ENCODE peak calls at places on chromosomes 4 and X, in eight cellular contexts. One of them, this sample, is unnamed.
A peak's percentile ranks its signal among the peaks of the same experiment; 100 is the strongest.

GRCh38 chrX:110162131-110162530 is 155.8 kb downstream of the AMMECR1 start:
- DNase-seq in esophagus muscularis mucosa: no peak
- DNase-seq in K562: no peak
- DNase-seq in neural progenitor cell: no peak
- DNase-seq in AG04450: no peak
- DNase-seq in fibroblast of lung: no peak
- DNase-seq in left ventricle myocardium inferior: no peak
- DNase-seq in CD8-positive, alpha-beta T cell: no peak
- DNase-seq in this sample: no peak

GRCh38 chr4:133996431-133997121 is 205.0 kb downstream of the PABPC4L start:
- DNase-seq in esophagus muscularis mucosa: no peak
- DNase-seq in K562: no peak
- DNase-seq in neural progenitor cell: peak; percentile 2
- DNase-seq in AG04450: no peak
- DNase-seq in fibroblast of lung: no peak
- DNase-seq in left ventricle myocardium inferior: no peak
- DNase-seq in CD8-positive, alpha-beta T cell: no peak
- DNase-seq in this sample: no peak

GRCh38 chr4:151865327-151865726 is 104.5 kb upstream of the GATB start:
- DNase-seq in esophagus muscularis mucosa: no peak
- DNase-seq in K562: no peak
- DNase-seq in neural progenitor cell: no peak
- DNase-seq in AG04450: no peak
- DNase-seq in fibroblast of lung: no peak
- DNase-seq in left ventricle myocardium inferior: peak; percentile 63
- DNase-seq in CD8-positive, alpha-beta T cell: no peak
- DNase-seq in this sample: peak; percentile 61

GRCh38 chrX:151902813-151903591 is 9.7 kb upstream of the MAGEA4 start:
- DNase-seq in esophagus muscularis mucosa: no peak
- DNase-seq in K562: no peak
- DNase-seq in neural progenitor cell: no peak
- DNase-seq in AG04450: peak; percentile 55
- DNase-seq in fibroblast of lung: peak; percentile 93
- DNase-seq in left ventricle myocardium inferior: peak; percentile 26
- DNase-seq in CD8-positive, alpha-beta T cell: no peak
- DNase-seq in this sample: peak; percentile 16

GRCh38 chrX:617891-618290 is 12.7 kb upstream of the SHOX start:
- DNase-seq in esophagus muscularis mucosa: no peak
- DNase-seq in K562: no peak
- DNase-seq in neural progenitor cell: no peak
- DNase-seq in AG04450: no peak
- DNase-seq in fibroblast of lung: no peak
- DNase-seq in left ventricle myocardium inferior: no peak
- DNase-seq in CD8-positive, alpha-beta T cell: no peak
- DNase-seq in this sample: no peak

GRCh38 chr4:141788169-141788915 is 152.0 kb downstream of the IL15 start:
- DNase-seq in esophagus muscularis mucosa: no peak
- DNase-seq in K562: no peak
- DNase-seq in neural progenitor cell: no peak
- DNase-seq in AG04450: no peak
- DNase-seq in fibroblast of lung: peak; percentile 86
- DNase-seq in left ventricle myocardium inferior: no peak
- DNase-seq in CD8-positive, alpha-beta T cell: no peak
- DNase-seq in this sample: no peak

GRCh38 chr4:148686449-148686848 is 244.2 kb upstream of the NR3C2 start:
- DNase-seq in esophagus muscularis mucosa: no peak
- DNase-seq in K562: no peak
- DNase-seq in neural progenitor cell: no peak
- DNase-seq in AG04450: no peak
- DNase-seq in fibroblast of lung: no peak
- DNase-seq in left ventricle myocardium inferior: no peak
- DNase-seq in CD8-positive, alpha-beta T cell: no peak
- DNase-seq in this sample: no peak

GRCh38 chrX:106894978-106895452 is 8.1 kb downstream of the RIPPLY1 start:
- DNase-seq in esophagus muscularis mucosa: no peak
- DNase-seq in K562: no peak
- DNase-seq in neural progenitor cell: no peak
- DNase-seq in AG04450: peak; percentile 29
- DNase-seq in fibroblast of lung: peak; percentile 76
- DNase-seq in left ventricle myocardium inferior: no peak
- DNase-seq in CD8-positive, alpha-beta T cell: no peak
- DNase-seq in this sample: no peak

GRCh38 chr4:168831919-168832745 is 177.9 kb downstream of the CBR4 start:
- DNase-seq in esophagus muscularis mucosa: peak; percentile 95
- DNase-seq in K562: peak; percentile 75
- DNase-seq in neural progenitor cell: peak; percentile 89
- DNase-seq in AG04450: no peak
- DNase-seq in fibroblast of lung: peak; percentile 81
- DNase-seq in left ventricle myocardium inferior: peak; percentile 85
- DNase-seq in CD8-positive, alpha-beta T cell: peak; percentile 26
- DNase-seq in this sample: peak; percentile 86

GRCh38 chr4:154018659-154019058 is 229.8 kb upstream of the SFRP2 start:
- DNase-seq in esophagus muscularis mucosa: no peak
- DNase-seq in K562: no peak
- DNase-seq in neural progenitor cell: peak; percentile 80
- DNase-seq in AG04450: no peak
- DNase-seq in fibroblast of lung: no peak
- DNase-seq in left ventricle myocardium inferior: no peak
- DNase-seq in CD8-positive, alpha-beta T cell: no peak
- DNase-seq in this sample: no peak

GRCh38 chr4:182917182-182918043 is at the start of gene DCTD:
- DNase-seq in esophagus muscularis mucosa: no peak
- DNase-seq in K562: peak; percentile 89
- DNase-seq in neural progenitor cell: peak; percentile 92
- DNase-seq in AG04450: no peak
- DNase-seq in fibroblast of lung: peak; percentile 75
- DNase-seq in left ventricle myocardium inferior: peak; percentile 84
- DNase-seq in CD8-positive, alpha-beta T cell: peak; percentile 76
- DNase-seq in this sample: peak; percentile 84

GRCh38 chr4:23981328-23981727 is 91.5 kb upstream of the PPARGC1A start:
- DNase-seq in esophagus muscularis mucosa: no peak
- DNase-seq in K562: no peak
- DNase-seq in neural progenitor cell: no peak
- DNase-seq in AG04450: no peak
- DNase-seq in fibroblast of lung: peak; percentile 69
- DNase-seq in left ventricle myocardium inferior: no peak
- DNase-seq in CD8-positive, alpha-beta T cell: no peak
- DNase-seq in this sample: no peak

GRCh38 chr4:13627185-13627605 is 330 bp downstream of the BOD1L1 start:
- DNase-seq in esophagus muscularis mucosa: no peak
- DNase-seq in K562: no peak
- DNase-seq in neural progenitor cell: no peak
- DNase-seq in AG04450: no peak
- DNase-seq in fibroblast of lung: peak; percentile 19
- DNase-seq in left ventricle myocardium inferior: no peak
- DNase-seq in CD8-positive, alpha-beta T cell: peak; percentile 16
- DNase-seq in this sample: peak; percentile 67

GRCh38 chr4:40992472-40993298 is 221.7 kb downstream of the APBB2 start:
- DNase-seq in esophagus muscularis mucosa: no peak
- DNase-seq in K562: no peak
- DNase-seq in neural progenitor cell: no peak
- DNase-seq in AG04450: no peak
- DNase-seq in fibroblast of lung: peak; percentile 88
- DNase-seq in left ventricle myocardium inferior: no peak
- DNase-seq in CD8-positive, alpha-beta T cell: no peak
- DNase-seq in this sample: no peak

GRCh38 chr4:69518102-69518501 is 22.4 kb upstream of the UGT2B4 start:
- DNase-seq in esophagus muscularis mucosa: no peak
- DNase-seq in K562: no peak
- DNase-seq in neural progenitor cell: no peak
- DNase-seq in AG04450: no peak
- DNase-seq in fibroblast of lung: no peak
- DNase-seq in left ventricle myocardium inferior: no peak
- DNase-seq in CD8-positive, alpha-beta T cell: no peak
- DNase-seq in this sample: no peak

GRCh38 chr4:183657564-183657963 is 1.4 kb downstream of the RWDD4 start:
- DNase-seq in esophagus muscularis mucosa: no peak
- DNase-seq in K562: no peak
- DNase-seq in neural progenitor cell: no peak
- DNase-seq in AG04450: no peak
- DNase-seq in fibroblast of lung: peak; percentile 36
- DNase-seq in left ventricle myocardium inferior: no peak
- DNase-seq in CD8-positive, alpha-beta T cell: no peak
- DNase-seq in this sample: no peak

GRCh38 chr4:51831133-51831532 is 11.8 kb upstream of the DCUN1D4 start:
- DNase-seq in esophagus muscularis mucosa: no peak
- DNase-seq in K562: no peak
- DNase-seq in neural progenitor cell: peak; percentile 81
- DNase-seq in AG04450: no peak
- DNase-seq in fibroblast of lung: peak; percentile 27
- DNase-seq in left ventricle myocardium inferior: peak; percentile 64
- DNase-seq in CD8-positive, alpha-beta T cell: peak; percentile 45
- DNase-seq in this sample: peak; percentile 89

GRCh38 chr4:126592088-126592487 is 1040.7 kb upstream of the INTU start:
- DNase-seq in esophagus muscularis mucosa: no peak
- DNase-seq in K562: peak; percentile 21
- DNase-seq in neural progenitor cell: no peak
- DNase-seq in AG04450: no peak
- DNase-seq in fibroblast of lung: peak; percentile 22
- DNase-seq in left ventricle myocardium inferior: no peak
- DNase-seq in CD8-positive, alpha-beta T cell: no peak
- DNase-seq in this sample: no peak

GRCh38 chr4:12186526-12186925 is 757.8 kb upstream of the HS3ST1 start:
- DNase-seq in esophagus muscularis mucosa: no peak
- DNase-seq in K562: no peak
- DNase-seq in neural progenitor cell: no peak
- DNase-seq in AG04450: no peak
- DNase-seq in fibroblast of lung: no peak
- DNase-seq in left ventricle myocardium inferior: no peak
- DNase-seq in CD8-positive, alpha-beta T cell: no peak
- DNase-seq in this sample: peak; percentile 19
- H3K9me3 ChIP-seq in esophagus muscularis mucosa: no peaks in the 10 kb centered on the region
- H3K9me3 ChIP-seq in K562: no peaks in the 10 kb centered on the region
- H3K9me3 ChIP-seq in neural progenitor cell: no peaks in the 10 kb centered on the region
- H3K9me3 ChIP-seq in AG04450: peaks cover 10% of the 10 kb centered on the region
- H3K9me3 ChIP-seq in fibroblast of lung: no peaks in the 10 kb centered on the region
- H3K9me3 ChIP-seq in left ventricle myocardium inferior: no peaks in the 10 kb centered on the region
- H3K9me3 ChIP-seq in CD8-positive, alpha-beta T cell: no peaks in the 10 kb centered on the region
- H3K9me3 ChIP-seq in this sample: no peaks in the 10 kb centered on the region

GRCh38 chr4:18314731-18315130 is 293.2 kb upstream of the LCORL start:
- DNase-seq in esophagus muscularis mucosa: no peak
- DNase-seq in K562: no peak
- DNase-seq in neural progenitor cell: no peak
- DNase-seq in AG04450: no peak
- DNase-seq in fibroblast of lung: no peak
- DNase-seq in left ventricle myocardium inferior: no peak
- DNase-seq in CD8-positive, alpha-beta T cell: no peak
- DNase-seq in this sample: no peak

GRCh38 chr4:18319456-18319855 is 297.9 kb upstream of the LCORL start:
- DNase-seq in esophagus muscularis mucosa: no peak
- DNase-seq in K562: no peak
- DNase-seq in neural progenitor cell: no peak
- DNase-seq in AG04450: no peak
- DNase-seq in fibroblast of lung: no peak
- DNase-seq in left ventricle myocardium inferior: no peak
- DNase-seq in CD8-positive, alpha-beta T cell: no peak
- DNase-seq in this sample: no peak

GRCh38 chr4:18322111-18322510 is 300.6 kb upstream of the LCORL start:
- DNase-seq in esophagus muscularis mucosa: no peak
- DNase-seq in K562: no peak
- DNase-seq in neural progenitor cell: peak; percentile 6
- DNase-seq in AG04450: no peak
- DNase-seq in fibroblast of lung: no peak
- DNase-seq in left ventricle myocardium inferior: no peak
- DNase-seq in CD8-positive, alpha-beta T cell: no peak
- DNase-seq in this sample: no peak

GRCh38 chr4:18318682-18319410 is 297.3 kb upstream of the LCORL start:
- DNase-seq in esophagus muscularis mucosa: no peak
- DNase-seq in K562: no peak
- DNase-seq in neural progenitor cell: peak; percentile 15
- DNase-seq in AG04450: no peak
- DNase-seq in fibroblast of lung: no peak
- DNase-seq in left ventricle myocardium inferior: peak; percentile 16
- DNase-seq in CD8-positive, alpha-beta T cell: no peak
- DNase-seq in this sample: no peak
- TF ChIP-seq CTCF in esophagus muscularis mucosa: no peak
- TF ChIP-seq CTCF in K562: no peak
- TF ChIP-seq CTCF in neural progenitor cell: no peak
- TF ChIP-seq CTCF in AG04450: no peak
- TF ChIP-seq CTCF in fibroblast of lung: no peak
- TF ChIP-seq CTCF in left ventricle myocardium inferior: no peak
- TF ChIP-seq CTCF in CD8-positive, alpha-beta T cell: no peak
- TF ChIP-seq CTCF in this sample: no peak

GRCh38 chrX:131513159-131513914 is 30.5 kb upstream of the OR13H1 start:
- DNase-seq in esophagus muscularis mucosa: no peak
- DNase-seq in K562: no peak
- DNase-seq in neural progenitor cell: no peak
- DNase-seq in AG04450: no peak
- DNase-seq in fibroblast of lung: no peak
- DNase-seq in left ventricle myocardium inferior: no peak
- DNase-seq in CD8-positive, alpha-beta T cell: no peak
- DNase-seq in this sample: no peak
- H3K9me3 ChIP-seq in esophagus muscularis mucosa: no peaks in the 10 kb centered on the region
- H3K9me3 ChIP-seq in K562: no peaks in the 10 kb centered on the region
- H3K9me3 ChIP-seq in neural progenitor cell: peaks cover 30% of the 10 kb centered on the region
- H3K9me3 ChIP-seq in AG04450: peaks cover 7% of the 10 kb centered on the region
- H3K9me3 ChIP-seq in fibroblast of lung: no peaks in the 10 kb centered on the region
- H3K9me3 ChIP-seq in left ventricle myocardium inferior: no peaks in the 10 kb centered on the region
- H3K9me3 ChIP-seq in CD8-positive, alpha-beta T cell: no peaks in the 10 kb centered on the region
- H3K9me3 ChIP-seq in this sample: no peaks in the 10 kb centered on the region

DNA sequence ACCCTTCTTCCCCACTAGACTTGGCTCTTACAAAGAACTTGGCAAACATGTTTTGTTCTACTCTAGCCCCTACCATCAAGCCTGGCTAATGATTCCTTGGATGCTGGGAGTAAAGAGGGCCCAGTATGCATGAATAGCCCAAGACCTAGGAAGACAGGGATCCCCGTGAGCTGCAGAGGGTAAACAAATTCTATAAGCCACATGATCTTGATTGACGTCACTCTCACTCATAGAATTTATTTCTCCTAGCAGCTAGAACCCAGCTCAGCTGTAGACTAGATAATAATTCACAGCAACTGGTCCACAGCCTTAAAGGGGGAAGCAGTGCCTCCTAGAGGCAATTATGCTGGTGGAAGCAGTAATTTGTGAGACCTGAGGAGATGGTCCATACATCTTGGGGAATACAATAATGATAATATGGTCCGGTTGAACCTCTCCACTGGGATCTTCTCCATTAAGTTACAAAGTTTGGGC is 16.1 kb upstream of the USO1 start:
- DNase-seq in esophagus muscularis mucosa: no peak
- DNase-seq in K562: no peak
- DNase-seq in neural progenitor cell: peak; percentile 16
- DNase-seq in AG04450: no peak
- DNase-seq in fibroblast of lung: no peak
- DNase-seq in left ventricle myocardium inferior: no peak
- DNase-seq in CD8-positive, alpha-beta T cell: peak; percentile 9
- DNase-seq in this sample: no peak
- TF ChIP-seq CTCF in esophagus muscularis mucosa: peak; percentile 41
- TF ChIP-seq CTCF in K562: peak; percentile 43
- TF ChIP-seq CTCF in neural progenitor cell: peak; percentile 53
- TF ChIP-seq CTCF in AG04450: peak; percentile 12
- TF ChIP-seq CTCF in fibroblast of lung: peak; percentile 40
- TF ChIP-seq CTCF in left ventricle myocardium inferior: peak; percentile 31
- TF ChIP-seq CTCF in CD8-positive, alpha-beta T cell: peak; percentile 75
- TF ChIP-seq CTCF in this sample: no peak

DNA sequence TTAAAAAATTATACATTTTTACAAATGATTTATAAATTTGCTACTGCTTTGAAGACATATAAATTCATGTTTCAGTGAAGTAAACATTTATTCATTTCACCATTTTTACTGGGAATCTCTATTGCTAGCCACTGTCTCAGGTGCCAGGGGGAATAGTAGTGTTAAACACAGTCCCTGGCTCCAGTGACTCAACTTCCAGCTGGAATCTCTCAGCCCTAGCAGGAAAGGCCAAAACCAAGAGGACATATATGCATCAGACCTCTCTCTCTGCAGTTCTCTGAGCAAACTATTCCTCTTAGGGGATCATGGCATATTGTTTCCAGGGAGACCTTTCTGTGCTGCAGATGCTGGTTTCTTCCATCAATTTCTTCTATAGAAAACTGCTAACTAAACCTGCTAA is 1009.0 kb upstream of the LCORL start:
- DNase-seq in esophagus muscularis mucosa: no peak
- DNase-seq in K562: no peak
- DNase-seq in neural progenitor cell: no peak
- DNase-seq in AG04450: no peak
- DNase-seq in fibroblast of lung: peak; percentile 50
- DNase-seq in left ventricle myocardium inferior: no peak
- DNase-seq in CD8-positive, alpha-beta T cell: no peak
- DNase-seq in this sample: no peak
- H3K9me3 ChIP-seq in esophagus muscularis mucosa: no peaks in the 10 kb centered on the region
- H3K9me3 ChIP-seq in K562: no peaks in the 10 kb centered on the region
- H3K9me3 ChIP-seq in neural progenitor cell: no peaks in the 10 kb centered on the region
- H3K9me3 ChIP-seq in AG04450: no peaks in the 10 kb centered on the region
- H3K9me3 ChIP-seq in fibroblast of lung: no peaks in the 10 kb centered on the region
- H3K9me3 ChIP-seq in left ventricle myocardium inferior: no peaks in the 10 kb centered on the region
- H3K9me3 ChIP-seq in CD8-positive, alpha-beta T cell: no peaks in the 10 kb centered on the region
- H3K9me3 ChIP-seq in this sample: no peaks in the 10 kb centered on the region

This sample was measured in mucosa of descending colon.